ENCODE peak calls at places on chromosomes 16 and 17, in four cellular contexts. Z is hepatocyte, H is HCT116, Q is PC-3. P is an unnamed sample.

GRCh38 chr16:80717611-80718010 is 86.8 kb downstream of the CDYL2 start:
- DNase-seq in Z (no peak), H (no peak), Q (no peak), P (no peak)

GRCh38 chr16:12177643-12178042 is 201.1 kb downstream of the SNX29 start:
- DNase-seq in H (no peak), Q (no peak), Z (no peak), P (no peak)

GRCh38 chr17:28473542-28473941 is at the start of gene SLC13A2:
- DNase-seq in Q (no peak), Z (no peak), H (no peak), P (no peak)

GRCh38 chr17:12839042-12839441 is 49.7 kb downstream of the ARHGAP44 start:
- DNase-seq in Q (no peak), H (no peak), Z (no peak), P (no peak)

GRCh38 chr16:3401719-3402397 is 843 bp downstream of the ZNF174 start:
- DNase-seq in H (no peak), Z (peak), Q (peak), P (peak)

GRCh38 chr17:69173118-69173517 is 31.4 kb upstream of the ABCA6 start:
- DNase-seq in Z (no peak), H (no peak), Q (no peak), P (no peak)

GRCh38 chr16:31713945-31714898 is 159.4 kb upstream of the ZNF267 start:
- DNase-seq in Q (no peak), Z (no peak), H (no peak), P (peak)

GRCh38 chr17:45155029-45155428 is 6.6 kb upstream of the HEXIM2 start:
- DNase-seq in H (no peak), Q (no peak), Z (no peak), P (no peak)

GRCh38 chr17:28547623-28548416 is 4.6 kb downstream of the UNC119 start:
- DNase-seq in Z (peak), Q (peak), H (peak), P (peak)

GRCh38 chr17:69555056-69555455 is 140.6 kb downstream of the MAP2K6 start:
- DNase-seq in H (no peak), Z (no peak), Q (peak), P (no peak)

GRCh38 chr17:58060596-58061191 is 22.5 kb upstream of the DYNLL2 start:
- DNase-seq in Z (peak), H (no peak), Q (no peak), P (no peak)

GRCh38 chr17:7720125-7720524 is 2.6 kb downstream of the DNAH2 start:
- DNase-seq in Z (peak), H (no peak), Q (no peak), P (no peak)

GRCh38 chr16:50845296-50845695 is 103.4 kb downstream of the CYLD start:
- DNase-seq in Z (no peak), H (no peak), Q (no peak), P (no peak)

GRCh38 chr17:41802961-41803682 is 8.6 kb downstream of the P3H4 start:
- DNase-seq in H (no peak), Q (no peak), Z (peak), P (no peak)

GRCh38 chr16:56977823-56978430 is 11.4 kb upstream of the NLRC5 start:
- DNase-seq in H (no peak), Z (no peak), Q (no peak), P (no peak)

GRCh38 chr17:37106049-37106448 is 157.3 kb downstream of the AATF start:
- DNase-seq in H (no peak), Q (no peak), Z (no peak), P (no peak)

GRCh38 chr17:73465851-73466250 is 154.1 kb upstream of the CDC42EP4 start:
- DNase-seq in H (no peak), Z (no peak), Q (no peak), P (no peak)

GRCh38 chr17:69117855-69118758 is 23.6 kb downstream of the ABCA6 start:
- DNase-seq in H (no peak), Z (no peak), Q (no peak), P (no peak)

GRCh38 chr17:71986886-71987285 is 133.9 kb upstream of the SOX9 start:
- DNase-seq in H (no peak), Z (no peak), Q (peak), P (no peak)

GRCh38 chr16:84277244-84277823 is 17.3 kb upstream of the WFDC1 start:
- DNase-seq in Z (peak), Q (peak), H (peak), P (peak)

GRCh38 chr16:50841081-50841886 is 99.4 kb downstream of the CYLD start:
- DNase-seq in H (no peak), Z (no peak), Q (no peak), P (no peak)

GRCh38 chr17:48497103-48497502 is 33.7 kb downstream of the HOXB1 start:
- DNase-seq in H (no peak), Z (no peak), Q (peak), P (no peak)
- TF ChIP-seq EZH2phosphoT487 in H (no peak), Z (no peak), Q (no peak), P (no peak)

DNA sequence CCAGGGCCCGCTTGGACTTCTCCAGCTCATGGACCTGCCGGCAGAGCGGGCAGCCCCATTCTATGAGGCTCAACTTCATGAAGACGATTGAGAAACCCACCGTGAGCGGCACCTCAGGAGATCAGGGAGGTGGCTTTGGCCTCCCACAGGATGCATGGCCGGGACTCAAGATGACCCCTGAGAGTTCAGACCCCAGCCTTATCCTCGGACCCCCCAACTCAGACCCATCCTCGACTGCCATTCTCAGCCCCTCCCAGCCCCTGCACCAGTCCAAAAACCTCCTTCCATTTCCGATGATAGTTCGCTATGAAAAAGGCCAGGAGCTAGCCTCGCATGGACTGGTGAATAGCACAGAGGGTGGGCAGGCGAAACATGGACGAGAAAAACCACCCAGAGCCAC is 71.0 kb downstream of the NDE1 start:
- DNase-seq in Q (no peak), Z (no peak), H (no peak), P (no peak)
- TF ChIP-seq EZH2phosphoT487 in Q (no peak), Z (no peak), H (no peak), P (no peak)

DNA sequence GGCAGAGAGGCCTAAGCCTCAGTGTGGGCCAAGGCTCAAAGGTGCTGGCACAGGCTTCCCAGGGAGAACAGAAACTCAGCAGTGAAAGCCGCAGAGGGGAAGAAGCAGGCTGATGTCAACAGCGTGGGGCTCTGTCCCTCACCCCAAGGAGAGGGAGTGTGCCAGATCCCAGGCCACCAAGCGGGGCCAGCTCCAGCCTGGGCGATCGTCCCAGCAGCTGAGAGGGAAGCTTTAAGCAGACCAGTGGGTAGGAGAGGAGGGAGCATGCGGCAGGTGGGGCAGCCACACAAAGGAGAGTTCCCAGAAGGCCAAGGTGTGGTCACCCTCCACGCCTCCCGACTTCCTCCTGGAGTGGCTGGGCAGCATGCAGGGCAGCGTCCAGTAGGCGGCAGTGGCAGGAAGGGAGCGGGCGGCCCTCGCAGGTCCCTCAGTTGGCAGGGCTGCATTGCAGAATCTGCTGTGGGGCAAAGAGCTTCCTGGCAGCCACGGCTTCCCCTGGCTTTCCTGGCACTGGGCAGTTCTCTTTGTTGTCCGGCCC is 6.0 kb downstream of the SYNGR2 start:
- DNase-seq in Q (peak), H (no peak), Z (no peak), P (no peak)
- TF ChIP-seq EZH2phosphoT487 in Q (no peak), H (no peak), Z (no peak), P (no peak)

DNA sequence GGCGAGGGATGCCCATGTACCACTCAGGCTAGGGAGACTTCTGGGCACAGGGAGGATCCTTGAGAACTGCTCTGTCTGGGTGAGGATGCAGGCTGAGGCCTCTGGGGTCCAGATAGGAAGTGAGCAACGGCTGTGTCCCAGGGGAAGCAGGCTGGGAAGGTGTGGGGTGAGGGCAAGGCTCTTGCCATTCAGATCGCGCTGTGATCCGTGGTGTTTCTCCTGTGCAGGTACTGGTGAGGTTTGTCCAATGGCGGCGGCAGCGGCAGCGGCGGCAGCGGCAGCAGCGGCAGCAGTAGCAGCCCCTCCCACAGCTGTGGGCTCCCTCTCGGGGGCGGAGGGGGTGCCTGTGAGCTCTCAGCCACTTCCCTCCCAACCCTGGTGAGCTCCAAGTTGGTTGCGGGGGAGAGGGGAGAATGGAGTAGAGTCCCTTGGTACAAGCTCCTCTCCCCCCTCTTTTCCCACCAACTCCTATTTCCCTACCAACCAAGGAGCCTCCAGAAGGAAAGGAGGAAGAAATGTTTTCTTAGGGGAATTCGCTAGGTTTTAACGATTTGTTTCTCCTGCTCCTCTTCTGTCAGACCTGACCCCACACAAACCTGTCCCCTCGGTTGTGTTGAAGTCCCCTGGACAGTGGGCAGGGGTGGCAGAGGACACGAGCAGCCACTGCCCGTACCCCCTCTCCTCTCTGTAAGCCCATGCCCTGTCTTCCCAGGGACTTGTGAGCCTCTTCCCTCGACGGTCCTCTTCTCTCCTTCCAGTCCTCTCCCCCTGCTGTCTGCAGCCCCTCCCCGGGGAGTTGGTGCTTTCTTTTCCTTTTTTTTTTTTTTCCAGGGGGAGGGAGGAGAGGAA is 1.9 kb upstream of the PRRT2 start:
- DNase-seq in H (no peak), Z (no peak), Q (peak), P (no peak)
- TF ChIP-seq EZH2phosphoT487 in H (no peak), Z (no peak), Q (no peak), P (no peak)